ENCODE peak calls at places on chromosomes 2 and 18, in ten cellular contexts. X, R, U, I, L, B, H, W, Z and E are unnamed samples. For H3K27me3, the result is how much of the 10 kb centered on the place peaks cover.

GRCh38 chr2:160868891-160869290 is 291.3 kb upstream of the TANK start:
- DNase-seq in X (no peak), R (no peak), U (no peak), I (no peak), L (no peak), B (no peak), H (no peak), W (no peak), Z (no peak), E (no peak)

GRCh38 chr2:85704800-85705679 is 10.9 kb downstream of the GNLY start:
- DNase-seq in X (no peak), R (no peak), U (no peak), I (no peak), L (no peak), B (peak), H (no peak), W (no peak), Z (no peak), E (no peak)

GRCh38 chr18:49114556-49114955 is 163.8 kb upstream of the SMAD7 start:
- DNase-seq in X (no peak), R (no peak), U (no peak), I (no peak), L (no peak), B (no peak), H (no peak), W (no peak), Z (no peak), E (no peak)

GRCh38 chr18:8416212-8417019 is 192.8 kb upstream of the RAB12 start:
- DNase-seq in X (no peak), R (no peak), U (no peak), I (no peak), L (no peak), B (no peak), H (no peak), W (no peak), Z (no peak), E (no peak)

GRCh38 chr2:239049421-239050251 is 201.8 kb downstream of the TWIST2 start:
- DNase-seq in X (no peak), R (peak), U (no peak), I (no peak), L (no peak), B (no peak), H (no peak), W (no peak), Z (no peak), E (no peak)

GRCh38 chr18:10317864-10318685 is 136.4 kb upstream of the APCDD1 start:
- DNase-seq in X (no peak), R (no peak), U (no peak), I (no peak), L (no peak), B (no peak), H (no peak), W (no peak), Z (no peak), E (no peak)

GRCh38 chr18:39752351-39752750 is 2186.8 kb upstream of the CELF4 start:
- DNase-seq in X (no peak), R (no peak), U (no peak), I (no peak), L (no peak), B (no peak), H (no peak), W (no peak), Z (no peak), E (no peak)

GRCh38 chr2:97914691-97915213 is 81.0 kb downstream of the TMEM131 start:
- DNase-seq in X (no peak), R (no peak), U (no peak), I (no peak), L (no peak), B (no peak), H (no peak), W (no peak), Z (no peak), E (no peak)

GRCh38 chr2:121063471-121063870 is 221.5 kb downstream of the TFCP2L1 start:
- DNase-seq in X (no peak), R (no peak), U (no peak), I (no peak), L (no peak), B (no peak), H (no peak), W (no peak), Z (no peak), E (no peak)

GRCh38 chr18:70400473-70400872 is 111.6 kb downstream of the SOCS6 start:
- DNase-seq in X (no peak), R (no peak), U (no peak), I (no peak), L (no peak), B (no peak), H (no peak), W (no peak), Z (no peak), E (no peak)

GRCh38 chr2:56040189-56040588 is 116.6 kb upstream of the EFEMP1 start:
- DNase-seq in X (no peak), R (no peak), U (no peak), I (no peak), L (peak), B (no peak), H (no peak), W (no peak), Z (no peak), E (no peak)

GRCh38 chr2:232842689-232843088 is 27.4 kb upstream of the SNORC start:
- DNase-seq in X (no peak), R (no peak), U (no peak), I (no peak), L (no peak), B (no peak), H (no peak), W (no peak), Z (no peak), E (no peak)

GRCh38 chr2:112958428-112959108 is 19.2 kb upstream of the IL36G start:
- DNase-seq in X (peak), R (no peak), U (peak), I (no peak), L (peak), B (peak), H (no peak), W (no peak), Z (no peak), E (peak)

GRCh38 chr2:143425896-143426295 is 296.7 kb downstream of the ARHGAP15 start:
- DNase-seq in X (no peak), R (no peak), U (no peak), I (no peak), L (no peak), B (no peak), H (no peak), W (no peak), Z (no peak), E (no peak)

GRCh38 chr2:129903586-129904425 is 75.7 kb upstream of the RAB6C start:
- DNase-seq in X (no peak), R (peak), U (no peak), I (no peak), L (no peak), B (peak), H (peak), W (no peak), Z (no peak), E (peak)

GRCh38 chr18:54584065-54584464 is 7.0 kb upstream of the DYNAP start:
- DNase-seq in X (no peak), R (no peak), U (no peak), I (no peak), L (no peak), B (no peak), H (no peak), W (no peak), Z (no peak), E (no peak)

GRCh38 chr2:24720310-24720709 is 72.9 kb downstream of the PTRHD1 start:
- DNase-seq in X (no peak), R (no peak), U (no peak), I (no peak), L (no peak), B (no peak), H (no peak), W (no peak), Z (no peak), E (no peak)

GRCh38 chr2:144519934-144520717 is at the start of gene ZEB2:
- DNase-seq in X (peak), R (no peak), U (peak), I (no peak), L (no peak), B (peak), H (no peak), W (peak), Z (no peak), E (peak)

GRCh38 chr2:45131587-45131986 is 122.3 kb upstream of the SIX2 start:
- DNase-seq in X (no peak), R (no peak), U (no peak), I (no peak), L (no peak), B (no peak), H (no peak), W (no peak), Z (no peak), E (no peak)

GRCh38 chr2:180787330-180787729 is 193.1 kb upstream of the UBE2E3 start:
- DNase-seq in X (no peak), R (no peak), U (no peak), I (no peak), L (no peak), B (no peak), H (no peak), W (no peak), Z (no peak), E (no peak)

GRCh38 chr2:169222665-169223064 is 139.7 kb downstream of the LRP2 start:
- DNase-seq in X (no peak), R (no peak), U (no peak), I (no peak), L (no peak), B (no peak), H (no peak), W (no peak), Z (no peak), E (no peak)

GRCh38 chr2:231605607-231606091 is 13.0 kb downstream of the TEX44 start:
- DNase-seq in X (no peak), R (peak), U (no peak), I (no peak), L (peak), B (no peak), H (no peak), W (no peak), Z (no peak), E (peak)

GRCh38 chr2:40371525-40372277 is 80.2 kb downstream of the SLC8A1 start:
- DNase-seq in X (no peak), R (no peak), U (peak), I (peak), L (no peak), B (no peak), H (no peak), W (peak), Z (no peak), E (peak)

GRCh38 chr2:229170907-229171306 is 100.2 kb downstream of the PID1 start:
- DNase-seq in X (no peak), R (no peak), U (no peak), I (no peak), L (no peak), B (no peak), H (no peak), W (no peak), Z (no peak), E (no peak)

GRCh38 chr2:65231892-65232477 is 4.4 kb downstream of the ACTR2 start:
- DNase-seq in X (peak), R (no peak), U (no peak), I (no peak), L (no peak), B (no peak), H (no peak), W (no peak), Z (no peak), E (no peak)

GRCh38 chr2:69097148-69097610 is 84.2 kb downstream of the ANTXR1 start:
- DNase-seq in X (no peak), R (no peak), U (no peak), I (no peak), L (no peak), B (no peak), H (no peak), W (no peak), Z (no peak), E (no peak)

GRCh38 chr18:34862561-34862960 is 152.5 kb downstream of the DTNA start:
- DNase-seq in X (no peak), R (no peak), U (no peak), I (no peak), L (no peak), B (no peak), H (no peak), W (no peak), Z (no peak), E (no peak)

GRCh38 chr2:216292886-216293291 is 79.4 kb downstream of the MARCHF4 start:
- DNase-seq in X (peak), R (no peak), U (no peak), I (no peak), L (peak), B (no peak), H (no peak), W (no peak), Z (no peak), E (peak)

GRCh38 chr2:73269686-73270465 is 14.4 kb downstream of the FBXO41 start:
- DNase-seq in X (no peak), R (no peak), U (no peak), I (no peak), L (no peak), B (no peak), H (no peak), W (no peak), Z (no peak), E (no peak)

GRCh38 chr2:73268831-73269685 is 15.2 kb downstream of the FBXO41 start:
- DNase-seq in X (no peak), R (no peak), U (no peak), I (peak), L (peak), B (peak), H (peak), W (no peak), Z (no peak), E (no peak)

GRCh38 chr2:73266061-73266891 is 18.0 kb downstream of the FBXO41 start:
- DNase-seq in X (no peak), R (peak), U (no peak), I (no peak), L (no peak), B (no peak), H (no peak), W (no peak), Z (no peak), E (peak)

GRCh38 chr2:73267008-73267407 is 17.3 kb downstream of the FBXO41 start:
- DNase-seq in X (no peak), R (no peak), U (no peak), I (no peak), L (no peak), B (no peak), H (no peak), W (no peak), Z (no peak), E (no peak)

GRCh38 chr2:73268368-73268830 is 15.9 kb downstream of the FBXO41 start:
- DNase-seq in X (no peak), R (no peak), U (no peak), I (no peak), L (no peak), B (no peak), H (no peak), W (no peak), Z (no peak), E (no peak)
- H3K4me3 ChIP-seq in X (no peak), R (peak), U (no peak), I (peak), L (no peak), B (no peak), H (peak), W (no peak), Z (peak), E (no peak)

DNA sequence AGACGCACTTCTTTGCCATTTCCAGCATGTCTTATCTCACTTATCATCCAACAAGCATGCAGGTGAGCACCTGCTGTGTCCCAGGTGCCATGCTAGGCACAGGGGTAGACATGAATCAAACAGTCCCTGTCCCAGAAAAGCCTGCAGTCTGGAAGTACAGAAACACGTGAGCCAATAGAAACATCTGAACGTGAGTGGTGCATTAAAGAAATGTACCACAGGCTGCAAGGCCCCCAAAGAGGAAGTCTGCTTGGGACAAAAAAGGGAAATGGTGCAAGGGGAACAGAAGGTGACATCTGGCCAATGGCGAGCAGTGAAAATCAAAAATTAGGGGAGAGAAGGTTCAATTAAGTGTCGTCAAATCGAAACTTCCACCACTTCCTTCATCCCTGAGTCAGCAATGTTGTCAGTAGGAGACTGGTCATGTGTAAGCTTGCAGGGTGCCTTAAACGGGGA is 17.6 kb upstream of the TMEM247 start:
- DNase-seq in X (no peak), R (no peak), U (no peak), I (no peak), L (no peak), B (no peak), H (no peak), W (no peak), Z (no peak), E (no peak)
- TF ChIP-seq CTCF in X (no peak), R (no peak), U (no peak), I (no peak), L (no peak), B (peak), H (no peak), W (no peak), Z (no peak), E (no peak)

GRCh38 chr2:104854507-104855173 is 725 bp downstream of the POU3F3 start:
- DNase-seq in X (no peak), R (no peak), U (no peak), I (no peak), L (no peak), B (no peak), H (no peak), W (no peak), Z (no peak), E (no peak)
- H3K27me3 ChIP-seq in X (under half), R (under half), U (half or more), I (half or more), L (under half), B (under half), H (half or more), W (half or more), Z (half or more), E (half or more)

DNA sequence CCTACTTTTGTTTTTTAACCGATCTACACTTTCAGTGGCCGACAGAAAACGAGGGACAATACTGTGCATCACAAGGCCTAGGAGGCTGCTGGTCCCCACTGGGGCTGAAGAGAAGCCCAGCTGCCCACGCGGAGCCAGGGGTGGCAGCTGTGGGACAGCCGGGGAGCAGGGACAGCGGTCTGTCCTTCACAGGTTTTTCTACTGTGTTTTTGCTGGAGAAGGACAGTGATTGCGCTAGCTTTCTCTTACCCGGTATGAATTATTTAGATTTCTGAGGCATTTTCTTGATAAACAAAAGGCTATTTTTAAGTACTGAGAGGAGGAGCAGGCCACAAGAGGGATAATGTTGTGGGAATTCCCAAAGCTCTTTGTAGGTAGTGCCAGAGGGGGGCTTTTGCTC is 219.8 kb downstream of the ATAD2B start:
- DNase-seq in X (no peak), R (no peak), U (no peak), I (no peak), L (no peak), B (no peak), H (no peak), W (no peak), Z (no peak), E (no peak)
- H3K4me3 ChIP-seq in X (no peak), R (no peak), U (no peak), I (no peak), L (no peak), B (no peak), H (no peak), W (no peak), Z (no peak), E (no peak)

GRCh38 chr18:13726228-13726971 is at the start of the genes FAM210A and RNMT:
- DNase-seq in X (peak), R (peak), U (peak), I (peak), L (peak), B (peak), H (peak), W (peak), Z (peak), E (peak)
- TF ChIP-seq CTCF in X (peak), R (peak), U (no peak), I (no peak), L (no peak), B (no peak), H (no peak), W (peak), Z (peak), E (no peak)

DNA sequence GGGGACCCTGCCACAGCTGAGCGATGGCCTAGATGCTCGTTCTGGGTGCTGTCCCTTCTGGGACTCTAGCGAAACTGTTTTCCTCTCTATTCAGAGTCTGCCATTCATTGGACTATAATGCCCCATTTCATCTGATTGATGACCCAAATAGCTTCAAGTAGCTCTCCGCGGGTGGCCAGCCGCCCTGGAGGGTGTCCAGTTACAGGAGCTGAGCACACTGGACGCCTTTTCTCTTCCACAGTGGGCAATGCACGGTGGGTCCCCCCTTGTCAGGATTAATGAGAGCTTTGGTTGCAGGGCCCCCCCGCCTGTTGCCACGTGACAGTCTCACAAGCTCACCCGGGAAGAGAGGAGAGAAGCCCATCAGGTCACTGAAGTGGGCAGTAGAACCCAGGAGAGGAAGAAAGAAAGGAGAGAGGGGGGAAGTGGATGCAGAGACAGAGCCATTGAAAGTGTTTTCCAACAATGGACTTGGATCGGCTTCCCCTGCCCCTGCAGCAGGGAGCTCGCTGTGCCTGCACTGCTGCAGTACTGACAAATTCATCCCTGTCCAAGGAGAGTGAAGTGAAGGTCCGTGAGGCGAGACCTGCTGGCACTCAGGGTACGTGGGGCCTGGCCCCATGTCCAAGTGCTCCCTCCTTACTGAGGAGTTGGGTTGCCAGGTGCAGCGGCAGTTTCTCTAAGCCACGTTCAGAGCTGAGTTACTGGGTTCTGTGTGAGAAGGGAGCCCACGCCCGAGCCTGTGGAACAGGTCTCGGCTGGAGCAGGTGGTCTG is 44.8 kb downstream of the DIPK1C start:
- DNase-seq in X (no peak), R (peak), U (no peak), I (no peak), L (no peak), B (no peak), H (no peak), W (no peak), Z (no peak), E (no peak)
- H3K27me3 ChIP-seq in X (half or more), R (under half), U (under half), I (under half), L (under half), B (under half), H (under half), W (under half), Z (under half), E (under half)

GRCh38 chr2:48248251-48248933 is 281.6 kb upstream of the STON1 start:
- DNase-seq in X (no peak), R (no peak), U (no peak), I (peak), L (no peak), B (no peak), H (no peak), W (no peak), Z (peak), E (no peak)
- H3K4me3 ChIP-seq in X (no peak), R (no peak), U (no peak), I (no peak), L (no peak), B (no peak), H (no peak), W (no peak), Z (no peak), E (no peak)

DNA sequence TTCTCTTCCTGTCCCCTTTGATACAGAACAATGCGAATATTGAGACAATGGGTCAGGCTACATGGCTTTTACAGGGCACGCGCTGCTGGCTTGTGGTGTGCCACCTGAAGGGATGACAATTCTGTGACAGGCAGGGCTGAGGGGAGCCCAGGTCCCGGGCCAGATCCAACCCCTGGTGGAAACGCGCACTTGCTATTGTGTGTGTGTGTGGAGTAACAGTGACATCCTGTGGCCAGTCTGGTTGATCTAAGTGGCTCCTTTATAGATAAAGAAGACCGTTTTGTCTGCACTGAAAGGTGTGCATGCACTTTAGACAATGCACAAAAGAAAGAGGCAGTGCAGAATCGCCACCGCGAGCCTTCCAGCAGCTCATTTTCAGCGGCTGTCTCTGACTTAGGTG is 273.6 kb downstream of the HRH4 start:
- DNase-seq in X (no peak), R (no peak), U (no peak), I (no peak), L (no peak), B (no peak), H (no peak), W (no peak), Z (no peak), E (no peak)
- TF ChIP-seq CTCF in X (no peak), R (no peak), U (no peak), I (peak), L (no peak), B (no peak), H (no peak), W (peak), Z (peak), E (peak)